ENCODE peak calls at places on chromosomes 1 and 21, in eight cellular contexts. One of them, this sample, is unnamed.

GRCh38 chr1:37167479-37167878 is 133.2 kb upstream of the GRIK3 start:
- DNase-seq in NCI-H1105: no peak
- DNase-seq in activated T-helper 1 cell treated with anti-CD3 and anti-CD28 coated beads, Interleukin-12 subunit alpha, Interleukin-12 subunit beta, Interleukin-2, Interleukin-4 antibody, amounts not matched to agents 30 ng/mL and 10 ng/mL and 1 ng/mL, durations not matched to agents 14 hours and 24 hours and 36 hours: no peak
- DNase-seq in skeletal muscle cell: no peak
- DNase-seq in left colon: no peak
- DNase-seq in sigmoid colon: no peak
- DNase-seq in activated CD4-positive, alpha-beta T cell treated with anti-CD3 and anti-CD28 coated beads for 48 hours: no peak
- DNase-seq in activated T-helper 2 cell treated with anti-CD3 and anti-CD28 coated beads, Interferon-gamma antibody, Interleukin-2, Interleukin-4, amounts not matched to agents 10 μg/mL and 5 μg/mL and 100 μg/mL, durations not matched to agents 14 hours and 24 hours and 36 hours: no peak
- DNase-seq in this sample: no peak

GRCh38 chr1:220170836-220171526 is 77.0 kb downstream of the IARS2 start:
- DNase-seq in activated CD4-positive, alpha-beta T cell treated with anti-CD3 and anti-CD28 coated beads for 48 hours: no peak
- DNase-seq in left colon: no peak
- DNase-seq in skeletal muscle cell: no peak
- DNase-seq in NCI-H1105: no peak
- DNase-seq in activated T-helper 1 cell treated with anti-CD3 and anti-CD28 coated beads, Interleukin-12 subunit alpha, Interleukin-12 subunit beta, Interleukin-2, Interleukin-4 antibody, amounts not matched to agents 30 ng/mL and 10 ng/mL and 1 ng/mL, durations not matched to agents 14 hours and 24 hours and 36 hours: no peak
- DNase-seq in activated T-helper 2 cell treated with anti-CD3 and anti-CD28 coated beads, Interferon-gamma antibody, Interleukin-2, Interleukin-4, amounts not matched to agents 10 μg/mL and 5 μg/mL and 100 μg/mL, durations not matched to agents 14 hours and 24 hours and 36 hours: no peak
- DNase-seq in sigmoid colon: no peak
- DNase-seq in this sample: no peak

GRCh38 chr1:179583869-179584268 is 7.8 kb upstream of the TDRD5 start:
- DNase-seq in sigmoid colon: no peak
- DNase-seq in skeletal muscle cell: no peak
- DNase-seq in activated T-helper 2 cell treated with anti-CD3 and anti-CD28 coated beads, Interferon-gamma antibody, Interleukin-2, Interleukin-4, amounts not matched to agents 10 μg/mL and 5 μg/mL and 100 μg/mL, durations not matched to agents 14 hours and 24 hours and 36 hours: no peak
- DNase-seq in activated CD4-positive, alpha-beta T cell treated with anti-CD3 and anti-CD28 coated beads for 48 hours: no peak
- DNase-seq in activated T-helper 1 cell treated with anti-CD3 and anti-CD28 coated beads, Interleukin-12 subunit alpha, Interleukin-12 subunit beta, Interleukin-2, Interleukin-4 antibody, amounts not matched to agents 30 ng/mL and 10 ng/mL and 1 ng/mL, durations not matched to agents 14 hours and 24 hours and 36 hours: no peak
- DNase-seq in NCI-H1105: no peak
- DNase-seq in left colon: no peak
- DNase-seq in this sample: no peak

GRCh38 chr1:243848165-243849088 is 1.6 kb downstream of the AKT3 start:
- DNase-seq in activated CD4-positive, alpha-beta T cell treated with anti-CD3 and anti-CD28 coated beads for 48 hours: no peak
- DNase-seq in activated T-helper 2 cell treated with anti-CD3 and anti-CD28 coated beads, Interferon-gamma antibody, Interleukin-2, Interleukin-4, amounts not matched to agents 10 μg/mL and 5 μg/mL and 100 μg/mL, durations not matched to agents 14 hours and 24 hours and 36 hours: no peak
- DNase-seq in activated T-helper 1 cell treated with anti-CD3 and anti-CD28 coated beads, Interleukin-12 subunit alpha, Interleukin-12 subunit beta, Interleukin-2, Interleukin-4 antibody, amounts not matched to agents 30 ng/mL and 10 ng/mL and 1 ng/mL, durations not matched to agents 14 hours and 24 hours and 36 hours: no peak
- DNase-seq in skeletal muscle cell: no peak
- DNase-seq in sigmoid colon: no peak
- DNase-seq in NCI-H1105: no peak
- DNase-seq in left colon: no peak
- DNase-seq in this sample: no peak

GRCh38 chr1:178953034-178953433 is 72.7 kb upstream of the FAM20B start:
- DNase-seq in skeletal muscle cell: peak
- DNase-seq in left colon: no peak
- DNase-seq in activated T-helper 1 cell treated with anti-CD3 and anti-CD28 coated beads, Interleukin-12 subunit alpha, Interleukin-12 subunit beta, Interleukin-2, Interleukin-4 antibody, amounts not matched to agents 30 ng/mL and 10 ng/mL and 1 ng/mL, durations not matched to agents 14 hours and 24 hours and 36 hours: no peak
- DNase-seq in activated CD4-positive, alpha-beta T cell treated with anti-CD3 and anti-CD28 coated beads for 48 hours: no peak
- DNase-seq in NCI-H1105: no peak
- DNase-seq in sigmoid colon: peak
- DNase-seq in activated T-helper 2 cell treated with anti-CD3 and anti-CD28 coated beads, Interferon-gamma antibody, Interleukin-2, Interleukin-4, amounts not matched to agents 10 μg/mL and 5 μg/mL and 100 μg/mL, durations not matched to agents 14 hours and 24 hours and 36 hours: no peak
- DNase-seq in this sample: no peak

GRCh38 chr1:94739521-94740061 is 80.6 kb upstream of the SLC44A3 start:
- DNase-seq in activated T-helper 1 cell treated with anti-CD3 and anti-CD28 coated beads, Interleukin-12 subunit alpha, Interleukin-12 subunit beta, Interleukin-2, Interleukin-4 antibody, amounts not matched to agents 30 ng/mL and 10 ng/mL and 1 ng/mL, durations not matched to agents 14 hours and 24 hours and 36 hours: no peak
- DNase-seq in skeletal muscle cell: peak
- DNase-seq in NCI-H1105: no peak
- DNase-seq in left colon: no peak
- DNase-seq in sigmoid colon: no peak
- DNase-seq in activated T-helper 2 cell treated with anti-CD3 and anti-CD28 coated beads, Interferon-gamma antibody, Interleukin-2, Interleukin-4, amounts not matched to agents 10 μg/mL and 5 μg/mL and 100 μg/mL, durations not matched to agents 14 hours and 24 hours and 36 hours: no peak
- DNase-seq in activated CD4-positive, alpha-beta T cell treated with anti-CD3 and anti-CD28 coated beads for 48 hours: no peak
- DNase-seq in this sample: peak

GRCh38 chr21:46603228-46603627 is 1.7 kb downstream of the S100B start:
- DNase-seq in skeletal muscle cell: no peak
- DNase-seq in left colon: no peak
- DNase-seq in NCI-H1105: no peak
- DNase-seq in activated T-helper 2 cell treated with anti-CD3 and anti-CD28 coated beads, Interferon-gamma antibody, Interleukin-2, Interleukin-4, amounts not matched to agents 10 μg/mL and 5 μg/mL and 100 μg/mL, durations not matched to agents 14 hours and 24 hours and 36 hours: no peak
- DNase-seq in activated CD4-positive, alpha-beta T cell treated with anti-CD3 and anti-CD28 coated beads for 48 hours: no peak
- DNase-seq in sigmoid colon: no peak
- DNase-seq in activated T-helper 1 cell treated with anti-CD3 and anti-CD28 coated beads, Interleukin-12 subunit alpha, Interleukin-12 subunit beta, Interleukin-2, Interleukin-4 antibody, amounts not matched to agents 30 ng/mL and 10 ng/mL and 1 ng/mL, durations not matched to agents 14 hours and 24 hours and 36 hours: no peak
- DNase-seq in this sample: peak

GRCh38 chr1:156813750-156814570 is 2.7 kb downstream of the SH2D2A start:
- DNase-seq in activated T-helper 2 cell treated with anti-CD3 and anti-CD28 coated beads, Interferon-gamma antibody, Interleukin-2, Interleukin-4, amounts not matched to agents 10 μg/mL and 5 μg/mL and 100 μg/mL, durations not matched to agents 14 hours and 24 hours and 36 hours: peak
- DNase-seq in left colon: peak
- DNase-seq in activated T-helper 1 cell treated with anti-CD3 and anti-CD28 coated beads, Interleukin-12 subunit alpha, Interleukin-12 subunit beta, Interleukin-2, Interleukin-4 antibody, amounts not matched to agents 30 ng/mL and 10 ng/mL and 1 ng/mL, durations not matched to agents 14 hours and 24 hours and 36 hours: peak
- DNase-seq in skeletal muscle cell: no peak
- DNase-seq in activated CD4-positive, alpha-beta T cell treated with anti-CD3 and anti-CD28 coated beads for 48 hours: peak
- DNase-seq in NCI-H1105: peak
- DNase-seq in sigmoid colon: peak
- DNase-seq in this sample: peak

GRCh38 chr1:194698908-194699318 is 1512.5 kb upstream of the B3GALT2 start:
- DNase-seq in skeletal muscle cell: no peak
- DNase-seq in activated CD4-positive, alpha-beta T cell treated with anti-CD3 and anti-CD28 coated beads for 48 hours: no peak
- DNase-seq in activated T-helper 2 cell treated with anti-CD3 and anti-CD28 coated beads, Interferon-gamma antibody, Interleukin-2, Interleukin-4, amounts not matched to agents 10 μg/mL and 5 μg/mL and 100 μg/mL, durations not matched to agents 14 hours and 24 hours and 36 hours: no peak
- DNase-seq in left colon: no peak
- DNase-seq in sigmoid colon: no peak
- DNase-seq in activated T-helper 1 cell treated with anti-CD3 and anti-CD28 coated beads, Interleukin-12 subunit alpha, Interleukin-12 subunit beta, Interleukin-2, Interleukin-4 antibody, amounts not matched to agents 30 ng/mL and 10 ng/mL and 1 ng/mL, durations not matched to agents 14 hours and 24 hours and 36 hours: no peak
- DNase-seq in NCI-H1105: no peak
- DNase-seq in this sample: no peak